ENCODE peak calls at places on chromosomes 5 and 9, in ten cellular contexts. R is right lobe of liver; N is NCI-H1105; B is activated T-cell treated with anti-CD3 and anti-CD28 coated beads, Interleukin-2, amount 50 U/mL, for 72 hours; U is EH; D is ascending aorta; G is left cardiac atrium; V is T-helper 9 cell; E is NT2/D1; Y is HT-29. X is an unnamed sample.

GRCh38 chr5:14148890-14149671 is 5.9 kb downstream of the TRIO start:
- DNase-seq in R (peak; percentile 70), N (no peak), B (no peak), U (no peak), D (no peak), G (no peak), V (no peak), E (no peak), Y (no peak), X (no peak)

GRCh38 chr9:36486933-36487481 is 85.7 kb upstream of the MELK start:
- DNase-seq in R (peak; percentile 68), N (no peak), B (peak; percentile 63), U (peak; percentile 41), D (peak; percentile 73), G (peak; percentile 74), V (peak; percentile 25), E (no peak), Y (no peak), X (peak; percentile 58)

GRCh38 chr9:129718647-129719046 is 34.2 kb downstream of the PTGES start:
- DNase-seq in R (no peak), N (no peak), B (no peak), U (no peak), D (no peak), G (no peak), V (no peak), E (no peak), Y (no peak), X (no peak)

GRCh38 chr5:97840643-97841042 is 657.6 kb upstream of the RIOK2 start:
- DNase-seq in R (no peak), N (no peak), B (no peak), U (peak; percentile 43), D (no peak), G (no peak), V (no peak), E (no peak), Y (no peak), X (no peak)

GRCh38 chr5:133716475-133717183 is 104.3 kb upstream of the FSTL4 start:
- DNase-seq in R (peak; percentile 51), N (no peak), B (no peak), U (no peak), D (peak; percentile 64), G (no peak), V (no peak), E (no peak), Y (no peak), X (no peak)

GRCh38 chr5:151128817-151129216 is 28.8 kb downstream of the ANXA6 start:
- DNase-seq in R (no peak), N (no peak), B (no peak), U (no peak), D (no peak), G (peak; percentile 7), V (no peak), E (no peak), Y (no peak), X (no peak)

GRCh38 chr5:15601274-15601673 is 101.3 kb downstream of the FBXL7 start:
- DNase-seq in R (no peak), N (no peak), B (no peak), U (peak; percentile 5), D (no peak), G (no peak), V (no peak), E (no peak), Y (no peak), X (no peak)

GRCh38 chr9:17531642-17532254 is 47.1 kb upstream of the SH3GL2 start:
- DNase-seq in R (no peak), N (peak; percentile 32), B (peak; percentile 7), U (peak; percentile 56), D (no peak), G (peak; percentile 24), V (no peak), E (peak; percentile 36), Y (peak; percentile 50), X (no peak)

GRCh38 chr5:132496631-132497487 is 6.3 kb upstream of the IRF1 start:
- DNase-seq in R (peak; percentile 96), N (peak; percentile 27), B (peak; percentile 76), U (peak; percentile 91), D (peak; percentile 94), G (peak; percentile 92), V (no peak), E (no peak), Y (peak; percentile 83), X (peak; percentile 93)

GRCh38 chr9:16267336-16268036 is 603.0 kb downstream of the BNC2 start:
- DNase-seq in R (peak; percentile 55), N (no peak), B (no peak), U (peak; percentile 43), D (peak; percentile 52), G (no peak), V (no peak), E (no peak), Y (no peak), X (no peak)

GRCh38 chr9:73083519-73083918 is 68.1 kb upstream of the ANXA1 start:
- DNase-seq in R (no peak), N (no peak), B (no peak), U (no peak), D (no peak), G (no peak), V (no peak), E (no peak), Y (no peak), X (no peak)

GRCh38 chr9:92738661-92739081 is 26.0 kb downstream of the BICD2 start:
- DNase-seq in R (peak; percentile 23), N (no peak), B (no peak), U (no peak), D (no peak), G (no peak), V (no peak), E (no peak), Y (no peak), X (no peak)

GRCh38 chr9:123312306-123312877 is 43.6 kb upstream of the CRB2 start:
- DNase-seq in R (no peak), N (no peak), B (no peak), U (no peak), D (no peak), G (no peak), V (no peak), E (no peak), Y (no peak), X (no peak)

GRCh38 chr9:36980148-36980974 is 53.7 kb downstream of the PAX5 start:
- DNase-seq in R (no peak), N (peak; percentile 8), B (no peak), U (no peak), D (no peak), G (no peak), V (no peak), E (peak; percentile 68), Y (peak; percentile 5), X (no peak)

GRCh38 chr9:104494808-104495207 is 9.3 kb upstream of the OR13F1 start:
- DNase-seq in R (no peak), N (no peak), B (no peak), U (peak; percentile 0), D (no peak), G (no peak), V (no peak), E (peak; percentile 13), Y (no peak), X (no peak)

GRCh38 chr5:43973318-43973717 is 370.3 kb downstream of the NNT start:
- DNase-seq in R (peak; percentile 53), N (no peak), B (no peak), U (no peak), D (no peak), G (no peak), V (no peak), E (no peak), Y (no peak), X (no peak)

GRCh38 chr9:130414081-130414731 is 30.6 kb upstream of the ASS1 start:
- DNase-seq in R (no peak), N (no peak), B (no peak), U (no peak), D (no peak), G (no peak), V (no peak), E (no peak), Y (peak; percentile 12), X (no peak)

GRCh38 chr5:112933651-112934365 is 11.8 kb upstream of the REEP5 start:
- DNase-seq in R (no peak), N (no peak), B (no peak), U (peak; percentile 90), D (no peak), G (no peak), V (no peak), E (no peak), Y (no peak), X (no peak)

GRCh38 chr9:69532359-69532758 is 139.8 kb downstream of the APBA1 start:
- DNase-seq in R (no peak), N (peak; percentile 1), B (no peak), U (no peak), D (no peak), G (no peak), V (no peak), E (no peak), Y (no peak), X (no peak)

GRCh38 chr5:147415663-147416062 is 94.2 kb downstream of the DPYSL3 start:
- DNase-seq in R (no peak), N (no peak), B (no peak), U (no peak), D (no peak), G (no peak), V (no peak), E (no peak), Y (no peak), X (no peak)

GRCh38 chr9:101536938-101537337 is 3.3 kb downstream of the RNF20 start:
- DNase-seq in R (no peak), N (no peak), B (peak; percentile 14), U (peak; percentile 53), D (no peak), G (no peak), V (no peak), E (peak; percentile 25), Y (peak; percentile 11), X (no peak)

GRCh38 chr9:107809859-107810492 is 320.4 kb upstream of the KLF4 start:
- DNase-seq in R (no peak), N (no peak), B (no peak), U (peak; percentile 20), D (no peak), G (no peak), V (no peak), E (no peak), Y (peak; percentile 36), X (no peak)

GRCh38 chr9:115847245-115847644 is 306.3 kb upstream of the PAPPA start:
- DNase-seq in R (no peak), N (no peak), B (no peak), U (peak; percentile 61), D (no peak), G (no peak), V (no peak), E (no peak), Y (no peak), X (no peak)

GRCh38 chr5:108484035-108484434 is 102.1 kb upstream of the FBXL17 start:
- DNase-seq in R (no peak), N (no peak), B (no peak), U (no peak), D (no peak), G (no peak), V (no peak), E (no peak), Y (no peak), X (no peak)

GRCh38 chr9:88927510-88927909 is 63.8 kb upstream of the S1PR3 start:
- DNase-seq in R (no peak), N (no peak), B (no peak), U (no peak), D (no peak), G (no peak), V (no peak), E (no peak), Y (no peak), X (no peak)

GRCh38 chr5:156835905-156836304 is 14.2 kb upstream of the PPP1R2B start:
- DNase-seq in R (no peak), N (no peak), B (no peak), U (no peak), D (no peak), G (no peak), V (no peak), E (no peak), Y (peak; percentile 19), X (no peak)

GRCh38 chr5:166722939-166723338 is 1568.5 kb upstream of the WWC1 start:
- DNase-seq in R (no peak), N (no peak), B (peak; percentile 1), U (no peak), D (no peak), G (no peak), V (no peak), E (no peak), Y (no peak), X (no peak)

GRCh38 chr9:90340421-90340820 is 302.2 kb downstream of the DIRAS2 start:
- DNase-seq in R (no peak), N (no peak), B (no peak), U (peak; percentile 58), D (no peak), G (no peak), V (no peak), E (no peak), Y (no peak), X (no peak)

X was measured in left ventricle myocardium inferior.